ENCODE peak calls at places on chromosomes 3 and 15, in four cellular contexts. V, U, K and G are unnamed samples.

GRCh38 chr3:81967362-81967761 is 205.9 kb upstream of the GBE1 start:
- DNase-seq in V (no peak), U (no peak), K (no peak), G (no peak)

GRCh38 chr15:58269455-58270414 is 131.6 kb downstream of the AQP9 start:
- DNase-seq in V (peak; percentile 61), U (peak; percentile 35), K (peak; percentile 71), G (peak; percentile 64)

GRCh38 chr3:143110371-143110770 is 9.2 kb upstream of the CHST2 start:
- DNase-seq in V (no peak), U (no peak), K (no peak), G (no peak)

GRCh38 chr3:51672083-51672475 is 1.0 kb downstream of the TEX264 start:
- DNase-seq in V (no peak), U (no peak), K (no peak), G (no peak)

GRCh38 chr3:9151240-9151639 is 98.2 kb downstream of the SRGAP3 start:
- DNase-seq in V (no peak), U (no peak), K (no peak), G (no peak)

GRCh38 chr15:41926184-41927056 is 32.6 kb upstream of the SPTBN5 start:
- DNase-seq in V (no peak), U (no peak), K (peak; percentile 34), G (no peak)

GRCh38 chr15:84946772-84947489 is 34.7 kb upstream of the PDE8A start:
- DNase-seq in V (no peak), U (no peak), K (no peak), G (no peak)

GRCh38 chr3:25293736-25294135 is 134.3 kb upstream of the RARB start:
- DNase-seq in V (no peak), U (no peak), K (no peak), G (peak; percentile 44)

GRCh38 chr3:133418361-133418760 is 18.5 kb downstream of the BFSP2 start:
- DNase-seq in V (no peak), U (no peak), K (no peak), G (no peak)

GRCh38 chr3:111904376-111905241 is 45.5 kb downstream of the PHLDB2 start:
- DNase-seq in V (no peak), U (no peak), K (peak; percentile 38), G (no peak)

GRCh38 chr3:13712682-13713180 is 163.8 kb downstream of the FBLN2 start:
- DNase-seq in V (no peak), U (no peak), K (no peak), G (no peak)

GRCh38 chr15:39856357-39856756 is 63.7 kb downstream of the GPR176 start:
- DNase-seq in V (no peak), U (no peak), K (no peak), G (no peak)

GRCh38 chr15:65919353-65919752 is 50.1 kb downstream of the RAB11A start:
- DNase-seq in V (no peak), U (no peak), K (no peak), G (no peak)

GRCh38 chr3:45547202-45547701 is 47.3 kb upstream of the LIMD1 start:
- DNase-seq in V (no peak), U (no peak), K (peak; percentile 15), G (peak; percentile 40)

GRCh38 chr3:143536817-143537535 is 311.3 kb downstream of the SLC9A9 start:
- DNase-seq in V (no peak), U (no peak), K (no peak), G (no peak)

GRCh38 chr3:126448893-126449180 is 26.9 kb downstream of the ZXDC start:
- DNase-seq in V (no peak), U (no peak), K (no peak), G (no peak)

GRCh38 chr15:78418681-78419080 is 19.3 kb upstream of the IREB2 start:
- DNase-seq in V (no peak), U (no peak), K (peak; percentile 54), G (no peak)

GRCh38 chr3:97692831-97693230 is 71.7 kb upstream of the ARL6 start:
- DNase-seq in V (no peak), U (no peak), K (no peak), G (no peak)

GRCh38 chr3:43503067-43503728 is 118.6 kb downstream of the ANO10 start:
- DNase-seq in V (peak; percentile 23), U (no peak), K (peak; percentile 15), G (no peak)

GRCh38 chr15:77495806-77496589 is 75.3 kb downstream of the HMG20A start:
- DNase-seq in V (no peak), U (no peak), K (no peak), G (no peak)

GRCh38 chr3:42498791-42499477 is 3.5 kb upstream of the VIPR1 start:
- DNase-seq in V (no peak), U (no peak), K (no peak), G (no peak)

GRCh38 chr15:76340198-76340801 is 3.7 kb downstream of the ISL2 start:
- DNase-seq in V (peak; percentile 28), U (no peak), K (no peak), G (no peak)

GRCh38 chr3:66037986-66038369 is 740 bp downstream of the MAGI1 start:
- DNase-seq in V (peak; percentile 64), U (no peak), K (no peak), G (no peak)

GRCh38 chr3:171809513-171810277 is 588 bp downstream of the PLD1 start:
- DNase-seq in V (peak; percentile 78), U (peak; percentile 70), K (peak; percentile 70), G (no peak)
- TF ChIP-seq GABPA in V (no peak), U (no peak), K (no peak), G (peak; percentile 34)

GRCh38 chr3:171553085-171553484 is 92.9 kb upstream of the TNIK start:
- DNase-seq in V (no peak), U (no peak), K (no peak), G (no peak)
- TF ChIP-seq GABPA in V (no peak), U (no peak), K (no peak), G (no peak)

DNA sequence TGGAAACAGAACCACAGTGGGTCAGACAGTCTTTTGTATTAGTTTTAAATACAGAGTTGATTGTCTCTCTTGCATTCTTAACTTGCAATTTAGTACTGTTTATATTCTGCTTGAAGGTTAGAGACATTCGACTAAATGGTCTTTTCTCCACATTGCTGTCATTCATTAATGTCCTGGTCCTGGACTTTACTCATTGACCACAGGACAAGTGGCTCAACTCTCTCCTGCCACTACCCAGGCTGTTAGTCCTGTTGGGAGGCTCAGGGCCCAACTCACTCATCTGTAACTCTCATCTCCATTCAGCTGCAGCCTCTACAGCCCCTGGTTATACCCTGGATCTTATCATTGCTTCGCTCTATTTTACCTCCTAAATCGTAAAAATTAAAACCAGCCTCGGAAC is 427.4 kb downstream of the LPP start:
- DNase-seq in V (no peak), U (no peak), K (peak; percentile 52), G (no peak)
- TF ChIP-seq GABPA in V (no peak), U (no peak), K (no peak), G (no peak)

GRCh38 chr3:49017646-49017977 is 768 bp downstream of the DALRD3 start:
- DNase-seq in V (no peak), U (peak; percentile 37), K (no peak), G (peak; percentile 69)

GRCh38 chr3:49017229-49017615 is 1.2 kb downstream of the DALRD3 start:
- DNase-seq in V (no peak), U (no peak), K (no peak), G (no peak)

GRCh38 chr3:49016414-49017228 is 1.8 kb downstream of the DALRD3 start:
- DNase-seq in V (peak; percentile 11), U (no peak), K (no peak), G (no peak)

GRCh38 chr3:49018707-49019006 is 277 bp upstream of the DALRD3 start:
- DNase-seq in V (no peak), U (no peak), K (no peak), G (no peak)

DNA sequence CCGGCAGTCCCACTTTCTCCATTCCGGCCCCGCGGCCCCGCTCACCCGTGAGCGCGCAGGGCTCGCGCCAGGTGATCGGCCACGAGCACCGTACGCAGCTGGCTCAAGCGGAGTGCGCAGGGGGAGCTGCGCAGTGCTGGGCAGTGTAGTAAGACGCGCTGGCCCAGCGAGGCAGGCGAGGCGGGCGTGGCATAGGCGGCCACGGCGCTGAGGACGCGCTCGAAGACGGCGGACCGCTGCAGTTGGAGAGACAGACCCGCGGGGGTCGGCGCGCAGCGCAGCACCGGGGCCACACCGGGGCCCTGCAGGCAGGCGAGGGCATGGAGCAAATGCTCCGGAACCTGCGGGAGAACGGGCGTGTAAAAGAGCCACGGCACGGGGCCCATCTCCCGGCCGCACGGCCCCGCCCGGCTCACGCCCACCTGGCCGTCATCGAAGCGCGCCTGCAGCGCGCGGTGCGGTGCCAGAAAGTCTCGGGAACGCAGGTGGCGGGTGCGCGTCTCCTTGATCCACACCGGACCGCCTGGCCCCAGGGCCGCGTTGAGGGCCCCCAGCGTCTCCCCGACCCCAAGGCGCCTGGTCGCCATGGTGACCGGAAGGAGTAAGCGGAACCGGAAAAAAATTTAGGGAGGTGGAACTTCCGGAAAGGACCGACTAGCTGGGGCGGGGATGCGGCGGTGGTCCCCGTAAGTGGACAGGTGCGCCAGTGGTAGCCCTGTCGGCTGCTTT is at the start of gene DALRD3:
- DNase-seq in V (peak; percentile 89), U (peak; percentile 78), K (peak; percentile 72), G (peak; percentile 84)
- TF ChIP-seq GABPA in V (peak; percentile 90), U (peak; percentile 93), K (no peak), G (peak; percentile 78)